ENCODE peak calls at places on chromosomes 4 and X, in seven cellular contexts. S is HCT116, Z is K562, T is GM12878, L is SK-N-SH, E is H1, M is HepG2. I is an unnamed sample.

GRCh38 chrX:152131525-152131924 is 6.9 kb downstream of the MAGEA10 start:
- DNase-seq in S (no peak), M (no peak), Z (no peak), T (no peak), E (no peak), L (no peak), I (no peak)

GRCh38 chr4:92864176-92864575 is 560.4 kb downstream of the GRID2 start:
- DNase-seq in M (no peak), S (no peak), L (no peak), E (no peak), T (no peak), Z (no peak), I (no peak)

GRCh38 chrX:49100704-49101628 is 21.3 kb upstream of the WDR45 start:
- DNase-seq in E (peak), T (peak), L (peak), Z (peak), S (peak), M (peak), I (peak)

GRCh38 chr4:153465583-153465921 is 608 bp upstream of the TMEM131L start:
- DNase-seq in S (peak), M (peak), Z (peak), L (peak), T (no peak), E (peak), I (peak)

GRCh38 chr4:8275511-8275910 is 6.0 kb downstream of the HTRA3 start:
- DNase-seq in E (no peak), M (no peak), Z (no peak), L (no peak), S (no peak), T (no peak), I (no peak)

GRCh38 chr4:23333946-23334878 is 555.6 kb downstream of the PPARGC1A start:
- DNase-seq in M (no peak), T (peak), E (no peak), L (no peak), Z (peak), S (no peak), I (peak)

GRCh38 chr4:146247356-146247755 is 33.0 kb downstream of the REELD1 start:
- DNase-seq in T (no peak), Z (no peak), M (no peak), L (no peak), S (no peak), E (no peak), I (no peak)

GRCh38 chr4:99649778-99650177 is 7.8 kb downstream of the C4orf54 start:
- DNase-seq in Z (no peak), L (peak), M (no peak), E (no peak), T (no peak), S (no peak), I (no peak)

GRCh38 chr4:185218312-185218711 is 8.9 kb downstream of the SNX25 start:
- DNase-seq in M (no peak), L (no peak), E (no peak), T (no peak), S (no peak), Z (no peak), I (no peak)

GRCh38 chrX:101219840-101220191 is 230 bp downstream of the DRP2 start:
- DNase-seq in S (no peak), M (no peak), L (peak), Z (no peak), E (no peak), T (no peak), I (no peak)

GRCh38 chrX:119690921-119691716 is 1.8 kb downstream of the SEPTIN6 start:
- DNase-seq in L (peak), S (no peak), E (no peak), M (no peak), T (no peak), Z (peak), I (no peak)

GRCh38 chr4:82282875-82283274 is 90.9 kb downstream of the HNRNPD start:
- DNase-seq in T (no peak), S (no peak), L (no peak), M (peak), E (no peak), Z (no peak), I (no peak)

GRCh38 chr4:8188085-8188484 is 11.0 kb upstream of the SH3TC1 start:
- DNase-seq in S (no peak), Z (no peak), E (no peak), M (no peak), L (peak), T (no peak), I (no peak)

GRCh38 chr4:136302566-136302965 is 1229.7 kb downstream of the PCDH18 start:
- DNase-seq in S (no peak), M (no peak), E (no peak), L (no peak), T (no peak), Z (no peak), I (no peak)

GRCh38 chr4:73976716-73977115 is 5.1 kb downstream of the PF4 start:
- DNase-seq in M (no peak), Z (no peak), L (no peak), E (no peak), S (no peak), T (no peak), I (no peak)

GRCh38 chr4:42715807-42716482 is 59.0 kb upstream of the ATP8A1 start:
- DNase-seq in E (no peak), T (no peak), Z (no peak), L (no peak), M (no peak), S (no peak), I (peak)

GRCh38 chrX:11666180-11666579 is 460 bp upstream of the ARHGAP6 start:
- DNase-seq in E (peak), S (no peak), L (peak), Z (no peak), M (no peak), T (no peak), I (no peak)

GRCh38 chrX:38939067-38939466 is 137.8 kb downstream of the MID1IP1 start:
- DNase-seq in M (no peak), E (no peak), T (no peak), L (no peak), Z (no peak), S (no peak), I (no peak)

GRCh38 chrX:43940811-43941210 is 32.4 kb downstream of the NDP start:
- DNase-seq in E (no peak), L (no peak), Z (no peak), T (no peak), M (no peak), S (no peak), I (no peak)

GRCh38 chrX:150769408-150769807 is 76.2 kb downstream of the MTMR1 start:
- DNase-seq in Z (no peak), L (no peak), E (no peak), M (no peak), T (no peak), S (no peak), I (no peak)

GRCh38 chr4:76717431-76717830 is 180.5 kb downstream of the SOWAHB start:
- DNase-seq in T (no peak), S (no peak), E (no peak), M (no peak), L (no peak), Z (no peak), I (no peak)

GRCh38 chr4:182585321-182585720 is 331.9 kb downstream of the DCTD start:
- DNase-seq in E (no peak), S (no peak), M (no peak), Z (no peak), L (no peak), T (no peak), I (no peak)

GRCh38 chrX:107713205-107714195 is 62.1 kb downstream of the TSC22D3 start:
- DNase-seq in S (no peak), L (no peak), M (no peak), E (no peak), Z (no peak), T (no peak), I (no peak)

GRCh38 chrX:335758-336155 is 17.2 kb upstream of the GTPBP6 start:
- DNase-seq in M (no peak), Z (no peak), E (no peak), S (no peak), T (no peak), L (no peak), I (no peak)

GRCh38 chr4:153084249-153084648 is 120.0 kb upstream of the TRIM2 start:
- DNase-seq in L (no peak), S (no peak), E (no peak), T (no peak), Z (no peak), M (no peak), I (no peak)

GRCh38 chrX:47573334-47574095 is 8.7 kb upstream of the TIMP1 start:
- DNase-seq in L (no peak), T (no peak), S (no peak), Z (no peak), M (no peak), E (peak), I (no peak)

GRCh38 chr4:113971706-113972360 is 7.6 kb downstream of the ARSJ start:
- DNase-seq in T (no peak), M (no peak), E (no peak), Z (no peak), S (no peak), L (peak), I (no peak)

GRCh38 chr4:126748736-126749135 is 884.0 kb upstream of the INTU start:
- DNase-seq in E (no peak), Z (no peak), S (no peak), L (no peak), T (no peak), M (no peak), I (no peak)

GRCh38 chrX:16172391-16172790 is 5.1 kb downstream of the MAGEB17 start:
- DNase-seq in T (no peak), E (no peak), M (no peak), Z (no peak), S (no peak), L (no peak), I (no peak)

GRCh38 chr4:185322805-185323204 is 72.9 kb downstream of the LRP2BP start:
- DNase-seq in L (no peak), T (no peak), Z (no peak), S (no peak), E (no peak), M (no peak), I (no peak)

GRCh38 chrX:53316860-53317237 is 35.5 kb upstream of the IQSEC2 start:
- DNase-seq in M (no peak), T (no peak), E (no peak), L (no peak), S (no peak), Z (no peak), I (no peak)

GRCh38 chr4:148239406-148239805 is 202.8 kb downstream of the NR3C2 start:
- DNase-seq in L (no peak), T (no peak), S (no peak), M (no peak), E (no peak), Z (no peak), I (no peak)

GRCh38 chr4:73099143-73099542 is 29.6 kb upstream of the COX18 start:
- DNase-seq in Z (no peak), M (no peak), E (no peak), T (no peak), L (no peak), S (no peak), I (no peak)

GRCh38 chrX:44011505-44011904 is 38.3 kb upstream of the NDP start:
- DNase-seq in T (no peak), S (no peak), L (no peak), E (no peak), Z (no peak), M (no peak), I (no peak)

GRCh38 chrX:21745756-21746155 is 12.2 kb downstream of the SMPX start:
- DNase-seq in E (no peak), S (no peak), M (no peak), T (no peak), Z (peak), L (peak), I (peak)
- TF ChIP-seq JUND in E (no peak), S (no peak), M (no peak), T (no peak), Z (no peak), L (no peak), I (no peak)

DNA sequence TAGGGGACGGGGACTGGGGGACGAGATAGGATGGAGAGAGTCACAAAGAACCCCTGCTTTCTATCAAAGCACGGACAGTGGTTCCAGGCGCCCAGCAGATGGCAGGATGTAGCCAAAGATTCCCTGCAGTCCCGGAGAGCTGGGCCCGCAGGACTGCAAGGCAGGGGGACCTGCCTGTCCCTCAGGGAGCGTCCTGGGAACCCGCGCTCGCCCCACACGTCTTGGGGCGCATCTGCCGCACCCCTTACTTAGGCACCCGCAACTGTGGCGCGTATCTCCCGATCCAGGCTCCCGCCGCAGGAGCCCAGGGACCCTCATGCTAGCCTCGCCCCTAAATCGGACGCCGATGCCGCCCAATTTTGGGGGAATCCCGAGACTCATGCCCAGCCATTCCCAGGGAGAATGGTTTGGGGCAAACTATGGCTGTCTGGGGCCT is 742 bp upstream of the STK32B start:
- DNase-seq in E (peak), T (no peak), L (peak), Z (peak), S (peak), M (peak), I (peak)
- TF ChIP-seq JUND in E (no peak), T (no peak), L (no peak), Z (no peak), S (no peak), M (no peak), I (no peak)

GRCh38 chrX:136219893-136220292 is 31.3 kb downstream of the MAP7D3 start:
- DNase-seq in Z (no peak), E (no peak), S (no peak), M (no peak), L (no peak), T (no peak), I (no peak)
- TF ChIP-seq JUND in Z (no peak), E (no peak), S (no peak), M (no peak), L (no peak), T (no peak), I (no peak)

DNA sequence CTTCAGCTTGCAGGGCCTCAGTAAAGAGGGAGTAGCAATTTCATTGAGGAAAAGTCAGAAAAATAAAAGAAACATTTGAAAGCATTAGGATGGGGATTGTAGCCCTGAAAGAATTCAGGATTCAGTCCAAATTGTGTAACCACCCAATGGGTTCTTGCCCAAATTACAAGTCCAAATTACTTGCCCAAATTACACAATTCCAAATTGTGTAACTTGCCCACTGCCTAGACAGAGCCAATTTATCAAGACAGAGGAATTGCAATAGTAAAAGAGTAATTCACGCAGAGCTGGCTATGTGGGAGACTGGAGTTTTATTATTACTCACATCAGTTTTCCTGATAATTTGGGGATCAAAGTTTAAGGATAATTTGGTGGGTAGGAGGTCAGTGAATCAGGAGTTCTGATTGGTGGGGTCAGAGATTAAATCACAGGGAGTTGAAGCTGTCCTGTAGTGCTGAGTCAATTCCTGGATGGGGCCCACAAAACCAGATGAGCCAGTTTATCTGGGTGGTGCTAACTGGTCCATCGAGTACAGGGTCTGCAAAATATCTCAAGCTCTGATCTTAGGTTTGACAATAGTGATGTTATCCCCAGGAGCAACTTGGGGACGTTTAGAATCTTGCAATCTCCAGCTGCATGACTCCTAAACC is 18.1 kb upstream of the PAGE5 start:
- DNase-seq in L (no peak), Z (no peak), E (no peak), S (no peak), M (no peak), T (no peak), I (no peak)
- TF ChIP-seq JUND in L (no peak), Z (no peak), E (no peak), S (no peak), M (no peak), T (no peak), I (no peak)

DNA sequence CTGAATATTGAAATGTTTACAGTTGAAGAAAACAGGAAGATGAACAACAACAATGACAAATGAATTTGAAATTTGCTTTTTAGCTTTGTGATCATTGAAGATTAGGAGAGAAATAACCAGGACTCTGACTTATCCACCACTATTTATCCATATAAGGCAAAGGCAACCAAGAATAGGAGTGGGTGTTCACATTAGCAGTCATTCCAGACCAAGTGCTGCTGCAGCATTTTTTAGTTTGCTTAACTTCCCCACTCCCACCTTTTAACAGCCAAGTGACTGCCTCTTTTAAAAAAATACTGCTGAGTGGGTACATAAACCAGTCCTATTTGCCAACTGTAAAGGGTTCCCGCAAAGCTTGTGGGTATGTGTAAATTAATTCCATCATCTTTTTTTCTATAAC is 230.9 kb downstream of the IQCM start:
- DNase-seq in T (no peak), Z (no peak), E (no peak), S (no peak), M (no peak), L (no peak), I (no peak)
- TF ChIP-seq JUND in T (no peak), Z (no peak), E (no peak), S (no peak), M (no peak), L (no peak), I (no peak)

GRCh38 chr4:88697588-88698329 is at the start of gene NAP1L5:
- DNase-seq in S (peak), L (peak), E (peak), Z (peak), M (no peak), T (peak), I (no peak)
- TF ChIP-seq JUND in S (no peak), L (no peak), E (no peak), Z (no peak), M (no peak), T (no peak), I (no peak)

DNA sequence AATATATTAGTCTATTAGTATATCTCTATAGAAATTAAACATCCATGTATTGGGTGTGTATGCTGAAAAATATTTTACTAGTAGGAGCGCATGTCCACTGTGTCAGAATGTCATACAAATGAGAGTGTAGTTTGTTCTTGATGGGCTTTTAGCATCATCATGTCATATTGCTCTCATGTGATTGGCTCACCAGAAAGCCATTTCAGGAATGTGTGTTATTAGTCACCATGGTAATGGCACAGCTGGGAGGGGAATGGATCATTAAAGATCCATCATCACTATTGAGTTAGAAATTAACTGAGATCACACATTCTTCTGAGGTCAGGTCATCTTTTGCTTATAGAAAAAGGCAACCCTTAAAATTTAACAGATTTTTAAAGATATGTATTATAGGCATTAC is 77.3 kb downstream of the PHEX start:
- DNase-seq in L (no peak), Z (no peak), M (no peak), S (no peak), E (no peak), T (no peak), I (no peak)
- TF ChIP-seq JUND in L (peak), Z (no peak), M (no peak), S (no peak), E (no peak), T (no peak), I (no peak)

DNA sequence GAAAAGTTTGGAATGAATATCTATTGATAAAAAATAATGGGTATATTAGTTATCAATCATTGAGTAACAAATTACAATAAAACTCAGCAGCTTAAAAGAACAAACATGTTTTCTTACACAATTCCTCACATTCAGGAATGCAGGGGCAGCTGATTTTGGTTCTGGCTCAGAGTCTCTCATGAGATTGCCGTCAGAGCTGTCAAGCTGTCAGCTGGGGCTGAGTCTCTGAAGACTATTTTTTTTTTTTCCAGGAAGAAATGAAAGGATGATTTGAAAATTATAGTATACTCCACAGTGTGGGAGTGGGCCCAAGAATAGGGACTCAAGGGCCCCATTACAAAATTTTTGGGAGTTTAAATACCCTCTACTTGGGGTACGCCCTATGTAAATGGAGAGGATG is 219.1 kb downstream of the GC start:
- DNase-seq in Z (no peak), S (no peak), M (no peak), E (no peak), T (no peak), L (no peak), I (no peak)
- TF ChIP-seq JUND in Z (no peak), S (no peak), M (no peak), E (no peak), T (no peak), L (no peak), I (no peak)

DNA sequence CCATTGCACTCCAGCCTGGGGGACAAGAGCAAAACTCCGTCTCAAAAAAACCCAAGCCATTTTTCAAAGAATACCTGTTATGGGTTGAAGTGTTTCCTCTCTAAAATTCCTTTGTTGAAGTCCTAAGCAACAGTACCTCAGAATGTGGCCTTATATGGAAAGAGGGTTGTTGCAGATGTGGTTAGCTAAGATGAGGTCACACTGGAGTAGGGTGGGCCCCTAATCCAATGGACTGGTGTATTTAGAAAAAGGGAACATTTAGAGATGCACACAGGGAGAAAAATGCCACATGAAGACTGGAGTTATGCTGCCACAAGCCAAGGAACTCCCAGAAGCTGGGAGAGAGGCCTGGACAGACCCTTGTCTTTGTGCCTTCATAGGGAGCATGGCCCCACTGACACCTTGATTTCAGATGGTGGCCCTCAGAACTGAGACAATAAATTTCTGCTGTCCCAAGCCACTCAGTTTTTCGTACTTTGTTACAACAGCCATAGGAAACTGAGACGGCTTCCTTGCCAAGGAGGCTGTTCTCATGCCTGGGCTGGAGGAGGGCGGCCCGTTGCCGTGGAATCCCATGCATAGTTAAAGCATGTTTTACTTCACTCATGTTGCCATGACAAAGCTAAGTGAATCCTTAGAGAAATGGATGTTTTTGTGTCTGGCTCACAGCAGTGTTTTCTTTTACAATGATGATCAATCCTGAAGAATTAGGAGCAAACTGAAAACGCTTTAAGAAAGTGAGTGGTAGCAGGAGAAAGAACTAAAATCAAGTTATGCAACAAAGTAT is 16.5 kb downstream of the TRAPPC2 start:
- DNase-seq in M (no peak), T (no peak), S (no peak), E (no peak), Z (no peak), L (no peak), I (no peak)
- TF ChIP-seq JUND in M (no peak), T (no peak), S (no peak), E (no peak), Z (no peak), L (no peak), I (no peak)

I was measured in T47D.